ENCODE peak calls at places on chromosomes 16 and 17, in six cellular contexts. E is transverse colon, Z is stomach, K is GM23338, X is H1, L is upper lobe of left lung. T is an unnamed sample.

GRCh38 chr17:46818319-46818928 is at the start of gene WNT3:
- DNase-seq in E (peak; percentile 16), X (no peak), Z (no peak), L (peak; percentile 88), K (peak; percentile 93), T (peak; percentile 89)

GRCh38 chr16:83926726-83927397 is 26.2 kb upstream of the OSGIN1 start:
- DNase-seq in Z (peak; percentile 85), L (peak; percentile 97), E (peak; percentile 84), X (peak; percentile 84), K (peak; percentile 90), T (peak; percentile 91)

GRCh38 chr17:32553168-32553567 is 66.4 kb downstream of the CDK5R1 start:
- DNase-seq in L (no peak), E (no peak), K (no peak), X (no peak), Z (no peak), T (no peak)

GRCh38 chr16:89261691-89262563 is 44.4 kb downstream of the ZNF778 start:
- DNase-seq in L (no peak), X (no peak), Z (peak; percentile 40), K (no peak), E (no peak), T (peak; percentile 47)

GRCh38 chr16:53249331-53249730 is 184.9 kb upstream of the RBL2 start:
- DNase-seq in L (no peak), X (no peak), Z (no peak), K (no peak), E (no peak), T (no peak)

GRCh38 chr17:64393000-64393402 is 2.3 kb upstream of the PECAM1 start:
- DNase-seq in X (no peak), Z (no peak), L (no peak), K (no peak), E (no peak), T (no peak)

GRCh38 chr16:72878301-72879269 is 169.3 kb downstream of the ZFHX3 start:
- DNase-seq in X (no peak), Z (no peak), K (no peak), L (peak; percentile 2), E (no peak), T (no peak)

GRCh38 chr17:8470447-8471047 is 34.9 kb downstream of the NDEL1 start:
- DNase-seq in E (no peak), Z (no peak), K (no peak), X (no peak), L (peak; percentile 74), T (no peak)

GRCh38 chr16:65991149-65991701 is 375.3 kb upstream of the CDH5 start:
- DNase-seq in L (no peak), K (peak; percentile 47), Z (no peak), E (no peak), X (no peak), T (no peak)

GRCh38 chr16:22217890-22218730 is 12.0 kb downstream of the EEF2K start:
- DNase-seq in L (no peak), X (no peak), K (peak; percentile 41), Z (no peak), E (no peak), T (no peak)

GRCh38 chr16:75550211-75550662 is 5.8 kb downstream of the TMEM231 start:
- DNase-seq in E (peak; percentile 72), Z (peak; percentile 31), X (peak; percentile 58), L (no peak), K (peak; percentile 89), T (no peak)

GRCh38 chr17:12985431-12986285 is 32.2 kb downstream of the ELAC2 start:
- DNase-seq in Z (no peak), L (no peak), X (no peak), K (no peak), E (no peak), T (no peak)

GRCh38 chr16:81786868-81787267 is 7.8 kb downstream of the PLCG2 start:
- DNase-seq in K (no peak), X (no peak), Z (no peak), E (no peak), L (no peak), T (no peak)

GRCh38 chr17:58302919-58303551 is 22.3 kb upstream of the MPO start:
- DNase-seq in L (no peak), K (no peak), X (no peak), Z (peak; percentile 14), E (no peak), T (no peak)

GRCh38 chr17:51764387-51764971 is 394.0 kb downstream of the CA10 start:
- DNase-seq in E (peak; percentile 50), X (peak; percentile 68), Z (peak; percentile 41), L (no peak), K (peak; percentile 87), T (no peak)

GRCh38 chr16:58116529-58116928 is 12.7 kb downstream of the CFAP20 start:
- DNase-seq in X (no peak), K (no peak), L (no peak), E (no peak), Z (no peak), T (no peak)

GRCh38 chr17:76327689-76328088 is 19.6 kb upstream of the QRICH2 start:
- DNase-seq in Z (no peak), E (no peak), L (no peak), K (no peak), X (no peak), T (no peak)

GRCh38 chr17:61770752-61771533 is 92.4 kb downstream of the BRIP1 start:
- DNase-seq in L (no peak), X (no peak), K (no peak), E (no peak), Z (no peak), T (no peak)

GRCh38 chr16:50478773-50479149 is 69.4 kb upstream of the NKD1 start:
- DNase-seq in E (peak; percentile 21), Z (peak; percentile 76), L (peak; percentile 50), K (peak; percentile 41), X (no peak), T (no peak)

GRCh38 chr16:720507-720989 is 398 bp upstream of the ANTKMT start:
- DNase-seq in L (no peak), Z (no peak), K (peak; percentile 73), X (no peak), E (peak; percentile 46), T (no peak)

GRCh38 chr16:719815-720506 is 985 bp upstream of the ANTKMT start:
- DNase-seq in X (no peak), E (peak; percentile 34), Z (no peak), L (peak; percentile 39), K (no peak), T (no peak)

GRCh38 chr16:721765-722481 is 977 bp downstream of the ANTKMT start:
- DNase-seq in X (no peak), E (no peak), Z (no peak), L (peak; percentile 88), K (no peak), T (peak; percentile 80)

GRCh38 chr16:722835-723633 is 2.1 kb downstream of the ANTKMT start:
- DNase-seq in K (no peak), L (peak; percentile 59), Z (no peak), E (no peak), X (no peak), T (no peak)

DNA sequence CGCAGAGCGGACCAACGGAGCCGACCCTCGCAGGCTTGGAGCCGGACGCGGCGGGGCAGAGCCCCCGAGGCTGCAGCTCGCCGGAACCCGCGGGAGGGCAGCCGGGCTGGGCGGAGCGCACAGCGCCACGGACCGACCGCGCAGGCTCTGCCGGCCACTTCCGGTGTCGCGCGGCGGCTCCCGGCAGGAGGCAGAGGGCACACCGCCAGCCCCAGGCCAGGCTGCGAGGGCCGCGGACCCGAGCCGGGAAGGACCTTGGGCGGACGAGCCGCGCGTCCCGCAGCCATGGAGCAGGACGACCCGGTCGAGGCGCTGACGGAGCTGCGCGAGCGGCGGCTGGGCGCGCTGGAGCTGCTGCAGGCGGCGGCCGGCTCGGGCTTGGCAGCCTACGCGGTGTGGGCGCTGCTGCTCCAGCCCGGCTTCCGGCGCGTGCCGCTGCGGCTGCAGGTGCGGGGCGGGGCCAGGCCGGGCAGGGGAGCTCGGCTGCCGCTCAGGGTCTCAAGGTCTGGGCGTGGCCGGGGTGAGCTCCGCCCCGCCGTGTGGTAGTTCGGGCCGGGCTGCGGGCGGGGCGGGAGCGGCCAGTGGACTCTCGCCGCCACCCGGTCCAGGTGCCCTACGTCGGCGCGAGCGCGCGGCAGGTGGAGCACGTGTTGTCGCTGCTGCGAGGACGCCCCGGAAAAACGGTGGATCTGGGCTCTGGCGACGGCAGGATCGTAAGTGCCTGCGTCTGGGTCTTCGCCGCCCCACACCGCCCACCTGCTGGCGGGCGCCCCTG is at the start of gene ANTKMT:
- DNase-seq in L (peak; percentile 97), K (peak; percentile 97), Z (peak; percentile 89), X (no peak), E (peak; percentile 91), T (peak; percentile 96)
- TF ChIP-seq POLR2AphosphoS5 in L (peak; percentile 80), K (peak; percentile 70), Z (peak; percentile 74), X (peak; percentile 82), E (peak; percentile 24), T (peak; percentile 92)

GRCh38 chr17:17770371-17771059 is 66.3 kb downstream of the SREBF1 start:
- DNase-seq in K (no peak), Z (no peak), E (no peak), L (peak; percentile 56), X (no peak), T (no peak)

GRCh38 chr17:17771498-17772201 is 65.1 kb downstream of the SREBF1 start:
- DNase-seq in E (no peak), L (no peak), Z (no peak), X (no peak), K (no peak), T (no peak)

GRCh38 chr17:17774009-17774881 is 62.5 kb downstream of the SREBF1 start:
- DNase-seq in E (peak; percentile 83), K (peak; percentile 55), X (no peak), L (no peak), Z (peak; percentile 80), T (no peak)

GRCh38 chr17:17769869-17770361 is 66.9 kb downstream of the SREBF1 start:
- DNase-seq in K (no peak), E (no peak), Z (no peak), X (no peak), L (no peak), T (no peak)

GRCh38 chr17:17772231-17772630 is 64.6 kb downstream of the SREBF1 start:
- DNase-seq in L (no peak), X (no peak), E (no peak), Z (no peak), K (no peak), T (no peak)
- TF ChIP-seq POLR2AphosphoS5 in L (no peak), X (no peak), E (no peak), Z (no peak), K (no peak), T (no peak)

GRCh38 chr17:73813201-73813600 is 169.0 kb upstream of the SDK2 start:
- DNase-seq in X (no peak), L (no peak), E (no peak), K (no peak), Z (no peak), T (no peak)
- TF ChIP-seq POLR2AphosphoS5 in X (no peak), L (no peak), E (no peak), K (no peak), Z (no peak), T (no peak)

GRCh38 chr17:78140169-78141051 is 5.8 kb upstream of the C17orf99 start:
- DNase-seq in E (peak; percentile 98), X (peak; percentile 98), L (peak; percentile 97), K (peak; percentile 100), Z (peak; percentile 96), T (peak; percentile 99)

GRCh38 chr17:78141437-78142112 is 4.6 kb upstream of the C17orf99 start:
- DNase-seq in Z (no peak), E (peak; percentile 11), K (no peak), L (peak; percentile 83), X (no peak), T (peak; percentile 81)

GRCh38 chr17:78143214-78144145 is 2.7 kb upstream of the C17orf99 start:
- DNase-seq in L (no peak), K (no peak), X (no peak), E (no peak), Z (no peak), T (no peak)

GRCh38 chr17:78144146-78144719 is 2.0 kb upstream of the C17orf99 start:
- DNase-seq in X (no peak), L (peak; percentile 94), K (no peak), E (peak; percentile 87), Z (peak; percentile 90), T (peak; percentile 88)

GRCh38 chr17:78142113-78142861 is 3.9 kb upstream of the C17orf99 start:
- DNase-seq in K (no peak), Z (peak; percentile 79), L (no peak), X (no peak), E (peak; percentile 78), T (no peak)
- TF ChIP-seq POLR2AphosphoS5 in K (no peak), Z (no peak), L (no peak), X (no peak), E (peak; percentile 20), T (no peak)

T was measured in spleen.